ENCODE peak calls at places on chromosomes 16 and 17, in nine cellular contexts. G is HL-60; J is stimulated activated CD8-positive, alpha-beta memory T cell treated with anti-CD3 and anti-CD28 coated beads, Interleukin-15, amount 100 ng/mL, for 24 hours; F is HuH-7.5; U is AG04450; Z is HFF-Myc; K is T-helper 17 cell; T is omental fat pad; V is T-helper 1 cell. X is an unnamed sample.

GRCh38 chr17:5592382-5592781 is 8.1 kb upstream of the NLRP1 start:
- DNase-seq in J (no peak), U (peak), F (no peak), V (peak), Z (peak), T (no peak), K (no peak), G (no peak), X (no peak)

GRCh38 chr16:19136549-19137196 is 22.9 kb downstream of the ITPRIPL2 start:
- DNase-seq in F (no peak), K (no peak), V (no peak), U (no peak), J (no peak), Z (no peak), T (no peak), G (no peak), X (no peak)

GRCh38 chr16:30786936-30787612 is at the start of gene ZNF629:
- DNase-seq in J (no peak), K (no peak), T (peak), F (peak), U (no peak), V (no peak), G (peak), Z (no peak), X (peak)

GRCh38 chr17:43020789-43021738 is 1.1 kb downstream of the VAT1 start:
- DNase-seq in U (no peak), G (peak), F (peak), Z (no peak), V (no peak), T (peak), K (peak), J (no peak), X (no peak)

GRCh38 chr17:42111901-42112551 is 488 bp downstream of the DHX58 start:
- DNase-seq in K (no peak), V (peak), F (no peak), U (no peak), G (no peak), J (no peak), Z (no peak), T (no peak), X (no peak)

GRCh38 chr17:35170968-35171771 is 23.0 kb downstream of the SLC35G3 start:
- DNase-seq in T (no peak), J (no peak), U (no peak), V (peak), Z (no peak), F (no peak), G (no peak), K (no peak), X (peak)

GRCh38 chr17:40343126-40344119 is 21.1 kb downstream of the GJD3 start:
- DNase-seq in F (no peak), Z (no peak), K (no peak), V (no peak), T (no peak), U (no peak), G (no peak), J (no peak), X (no peak)

GRCh38 chr17:50783193-50783660 is 15.9 kb upstream of the ANKRD40CL start:
- DNase-seq in U (peak), J (peak), G (peak), T (peak), Z (peak), K (peak), F (peak), V (peak), X (peak)

GRCh38 chr16:17452931-17453330 is 17.8 kb downstream of the XYLT1 start:
- DNase-seq in T (no peak), J (no peak), F (no peak), V (no peak), K (no peak), G (no peak), U (no peak), Z (no peak), X (no peak)

GRCh38 chr16:69410285-69410990 is 14.0 kb upstream of the CYB5B start:
- DNase-seq in V (no peak), G (no peak), F (no peak), Z (no peak), U (no peak), K (no peak), J (no peak), T (no peak), X (no peak)